ENCODE peak calls at places on chromosome 12, in eight cellular contexts. Y is AG20443; Z is T-helper 2 cell; A is CD4-positive, alpha-beta memory T cell; K is adipocyte; B is HT-29; H is GM06990; I is stomach. W is an unnamed sample.

GRCh38 chr12:105331805-105332251 is 1.3 kb downstream of the C12orf75 start:
- DNase-seq in Y (no peak), B (peak; percentile 29), H (peak; percentile 18), K (peak; percentile 40), A (no peak), Z (peak; percentile 46), I (peak; percentile 30), W (no peak)

GRCh38 chr12:45648070-45648469 is 81.4 kb upstream of the ARID2 start:
- DNase-seq in Z (no peak), H (no peak), K (no peak), I (peak; percentile 46), A (no peak), B (peak; percentile 39), Y (no peak), W (no peak)

GRCh38 chr12:2691001-2691339 is 103.8 kb upstream of the FKBP4 start:
- DNase-seq in K (no peak), B (no peak), I (no peak), Z (peak; percentile 65), H (peak; percentile 26), Y (no peak), A (peak; percentile 55), W (peak; percentile 89)

GRCh38 chr12:85273411-85274075 is 6.5 kb upstream of the ALX1 start:
- DNase-seq in B (no peak), Z (no peak), K (no peak), H (no peak), Y (no peak), A (no peak), I (no peak), W (no peak)

GRCh38 chr12:9143929-9144328 is 28.2 kb upstream of the A2M start:
- DNase-seq in I (no peak), B (no peak), A (no peak), K (no peak), Z (no peak), H (no peak), Y (no peak), W (no peak)

GRCh38 chr12:21980544-21980943 is 39.3 kb upstream of the ABCC9 start:
- DNase-seq in A (no peak), Y (no peak), I (no peak), Z (no peak), H (no peak), K (no peak), B (no peak), W (no peak)

GRCh38 chr12:113248046-113248825 is 27.0 kb downstream of the TPCN1 start:
- DNase-seq in K (no peak), Y (no peak), B (no peak), A (no peak), I (no peak), Z (no peak), H (no peak), W (no peak)

GRCh38 chr12:31470462-31470861 is 120.5 kb downstream of the DENND5B start:
- DNase-seq in A (no peak), I (no peak), B (no peak), Z (no peak), K (no peak), Y (no peak), H (no peak), W (no peak)

GRCh38 chr12:108055135-108055534 is 74.0 kb upstream of the WSCD2 start:
- DNase-seq in Y (no peak), K (no peak), A (no peak), I (no peak), B (no peak), H (no peak), Z (no peak), W (no peak)

GRCh38 chr12:102978316-102978715 is 20.8 kb downstream of the ASCL1 start:
- DNase-seq in A (no peak), K (no peak), B (no peak), Z (no peak), I (no peak), Y (no peak), H (no peak), W (no peak)

GRCh38 chr12:3592856-3593625 is 102.0 kb downstream of the PRMT8 start:
- DNase-seq in B (no peak), Z (no peak), Y (no peak), K (no peak), I (no peak), H (no peak), A (no peak), W (no peak)

GRCh38 chr12:92615703-92616102 is 87.1 kb upstream of the PLEKHG7 start:
- DNase-seq in K (no peak), B (no peak), A (no peak), H (no peak), Y (no peak), Z (no peak), I (no peak), W (no peak)

GRCh38 chr12:127293507-127294310 is 973.3 kb upstream of the TMEM132C start:
- DNase-seq in K (peak; percentile 73), A (peak; percentile 18), Y (peak; percentile 71), B (peak; percentile 78), Z (no peak), I (peak; percentile 48), H (no peak), W (peak; percentile 86)

GRCh38 chr12:129535351-129535750 is 368.5 kb downstream of the TMEM132D start:
- DNase-seq in K (peak; percentile 61), I (no peak), H (no peak), Y (no peak), A (no peak), B (no peak), Z (no peak), W (no peak)

GRCh38 chr12:53510181-53510812 is 3.0 kb upstream of the NPFF start:
- DNase-seq in Z (no peak), A (no peak), K (no peak), Y (no peak), I (no peak), B (no peak), H (no peak), W (no peak)

GRCh38 chr12:87813476-87814234 is 215.5 kb downstream of the C12orf50 start:
- DNase-seq in I (no peak), Y (peak; percentile 26), H (no peak), K (peak; percentile 76), Z (no peak), A (no peak), B (no peak), W (no peak)

GRCh38 chr12:77914089-77914488 is 83.4 kb downstream of the NAV3 start:
- DNase-seq in Z (no peak), Y (no peak), B (peak; percentile 36), H (no peak), A (no peak), K (no peak), I (no peak), W (no peak)

GRCh38 chr12:12172106-12172511 is 94.7 kb downstream of the LRP6 start:
- DNase-seq in A (peak; percentile 10), K (peak; percentile 70), H (peak; percentile 70), I (no peak), Z (peak; percentile 29), Y (peak; percentile 27), B (peak; percentile 29), W (peak; percentile 81)

GRCh38 chr12:108580531-108580930 is 17.4 kb downstream of the TMEM119 start:
- DNase-seq in A (no peak), Y (no peak), K (no peak), I (no peak), H (no peak), Z (no peak), B (no peak), W (no peak)

GRCh38 chr12:105555556-105555973 is 225.1 kb downstream of the C12orf75 start:
- DNase-seq in Z (no peak), A (no peak), K (no peak), I (no peak), H (no peak), B (no peak), Y (no peak), W (no peak)

GRCh38 chr12:57989837-57990236 is 48.5 kb downstream of the ATP23 start:
- DNase-seq in H (no peak), Y (no peak), I (no peak), B (no peak), K (no peak), Z (no peak), A (no peak), W (no peak)

GRCh38 chr12:123478762-123479161 is 20.8 kb downstream of the SNRNP35 start:
- DNase-seq in Y (peak; percentile 37), B (no peak), A (no peak), I (no peak), H (no peak), K (no peak), Z (no peak), W (no peak)

GRCh38 chr12:75917083-75917482 is 114.5 kb downstream of the PHLDA1 start:
- DNase-seq in B (no peak), Y (no peak), A (no peak), I (no peak), K (no peak), Z (no peak), H (peak; percentile 13), W (peak; percentile 13)

GRCh38 chr12:67394600-67394999 is 125.4 kb downstream of the CAND1 start:
- DNase-seq in B (no peak), A (no peak), I (no peak), H (no peak), Z (no peak), K (peak; percentile 27), Y (peak; percentile 90), W (no peak)

GRCh38 chr12:124833693-124834122 is 30.0 kb downstream of the SCARB1 start:
- DNase-seq in Z (no peak), Y (peak; percentile 35), B (no peak), I (no peak), A (no peak), K (no peak), H (no peak), W (no peak)

GRCh38 chr12:130593056-130593455 is 123.0 kb downstream of the RIMBP2 start:
- DNase-seq in K (no peak), B (no peak), Z (no peak), I (no peak), H (no peak), Y (no peak), A (no peak), W (no peak)

GRCh38 chr12:68837215-68837614 is 29.2 kb downstream of the MDM2 start:
- DNase-seq in H (no peak), Y (no peak), B (no peak), K (no peak), Z (no peak), I (no peak), A (no peak), W (no peak)

GRCh38 chr12:130953783-130954543 is at the start of gene ADGRD1:
- DNase-seq in Y (peak; percentile 88), B (no peak), K (peak; percentile 2), H (no peak), Z (no peak), A (no peak), I (peak; percentile 49), W (peak; percentile 90)

GRCh38 chr12:116628989-116629388 is 69.8 kb downstream of the MAP1LC3B2 start:
- DNase-seq in I (no peak), A (no peak), H (no peak), Y (no peak), Z (no peak), K (no peak), B (no peak), W (no peak)

GRCh38 chr12:83996671-83997070 is 915.9 kb downstream of the SLC6A15 start:
- DNase-seq in K (peak; percentile 31), A (no peak), H (no peak), Y (no peak), I (no peak), Z (no peak), B (no peak), W (no peak)

GRCh38 chr12:44875417-44875953 is 630 bp downstream of the NELL2 start:
- DNase-seq in Z (no peak), A (peak; percentile 21), Y (peak; percentile 8), I (no peak), B (no peak), H (peak; percentile 3), K (peak; percentile 1), W (no peak)

GRCh38 chr12:69620921-69621320 is 10.2 kb upstream of the LRRC10 start:
- DNase-seq in H (no peak), K (no peak), I (no peak), Z (no peak), Y (no peak), A (no peak), B (no peak), W (no peak)

GRCh38 chr12:116415408-116416108 is 138.1 kb upstream of the MED13L start:
- DNase-seq in I (no peak), K (no peak), A (no peak), H (no peak), Y (no peak), B (no peak), Z (no peak), W (no peak)

GRCh38 chr12:8860165-8860961 is 37.9 kb downstream of the A2ML1 start:
- DNase-seq in K (peak; percentile 65), Y (peak; percentile 63), I (peak; percentile 34), Z (peak; percentile 10), A (peak; percentile 24), B (peak; percentile 38), H (peak; percentile 6), W (peak; percentile 75)